ENCODE peak calls at places on chromosomes 16 and 17, in seven cellular contexts. N is activated CD4-positive, CD25-positive, alpha-beta regulatory T cell; B is NCI-H1436; Q is stimulated activated CD4-positive, alpha-beta T cell treated with anti-CD3 and anti-CD28 coated beads, Interleukin-15, amount 100 ng/mL, for 48 hours; P is activated T-helper 1 cell treated with Interleukin-2 at 50 U/mL for 16 hours; S is NCI-H510A; G is kidney glomerular epithelial cell. Z is an unnamed sample.

GRCh38 chr16:82092711-82093110 is 57.7 kb downstream of the HSD17B2 start:
- DNase-seq in N (no peak), B (no peak), P (no peak), G (no peak), S (no peak), Q (no peak), Z (no peak)

GRCh38 chr16:87180069-87180468 is 137.1 kb downstream of the C16orf95 start:
- DNase-seq in S (no peak), N (no peak), P (no peak), G (peak), Q (no peak), B (no peak), Z (no peak)

GRCh38 chr17:9169116-9169515 is 147.8 kb downstream of the NTN1 start:
- DNase-seq in B (no peak), N (no peak), G (no peak), Q (no peak), P (no peak), S (no peak), Z (no peak)

GRCh38 chr17:19310151-19310550 is 52.4 kb downstream of the B9D1 start:
- DNase-seq in P (no peak), N (no peak), B (no peak), G (no peak), Q (no peak), S (no peak), Z (no peak)

GRCh38 chr17:47694818-47695663 is 1.1 kb downstream of the TBKBP1 start:
- DNase-seq in S (no peak), P (no peak), G (no peak), B (no peak), N (peak), Q (peak), Z (peak)

GRCh38 chr17:3667366-3668278 is 756 bp downstream of the TAX1BP3 start:
- DNase-seq in Q (no peak), P (no peak), B (no peak), N (no peak), G (peak), S (peak), Z (peak)

GRCh38 chr16:75120253-75120652 is 3.7 kb upstream of the LDHD start:
- DNase-seq in G (no peak), Q (no peak), P (no peak), N (no peak), B (no peak), S (no peak), Z (no peak)

GRCh38 chr17:4881761-4882555 is 17.4 kb upstream of the C17orf107 start:
- DNase-seq in S (peak), B (peak), Q (peak), G (no peak), N (peak), P (peak), Z (no peak)

GRCh38 chr16:74561626-74562025 is 45.3 kb downstream of the GLG1 start:
- DNase-seq in B (no peak), S (no peak), N (no peak), P (no peak), Q (no peak), G (no peak), Z (no peak)

GRCh38 chr17:56023851-56024250 is 129.4 kb upstream of the ANKFN1 start:
- DNase-seq in N (no peak), B (no peak), S (no peak), P (no peak), G (no peak), Q (no peak), Z (no peak)

GRCh38 chr16:53781023-53781605 is 77.2 kb downstream of the FTO start:
- DNase-seq in B (no peak), Q (no peak), P (no peak), S (no peak), G (no peak), N (no peak), Z (no peak)

GRCh38 chr17:44014437-44015172 is at the start of gene TMEM101:
- DNase-seq in Q (peak), N (peak), P (peak), B (peak), S (peak), G (peak), Z (peak)

GRCh38 chr16:79912592-79913310 is 312.2 kb upstream of the MAF start:
- DNase-seq in B (no peak), Q (no peak), S (no peak), N (no peak), P (no peak), G (peak), Z (no peak)

GRCh38 chr17:21551081-21551881 is 141.0 kb upstream of the KCNJ18 start:
- DNase-seq in S (peak), B (peak), Q (peak), G (peak), P (peak), N (peak), Z (peak)

GRCh38 chr17:66747561-66748275 is 87.2 kb upstream of the CACNG5 start:
- DNase-seq in B (no peak), P (no peak), S (no peak), Q (no peak), G (no peak), N (no peak), Z (peak)

GRCh38 chr16:69535123-69536050 is 30.4 kb upstream of the NFAT5 start:
- DNase-seq in G (no peak), P (no peak), B (no peak), N (no peak), Q (no peak), S (no peak), Z (no peak)

Z was measured in tibial artery.